ENCODE peak calls at places on chromosomes 1 and 21, in eight cellular contexts. One of them, this sample, is unnamed. For H3K4me1, the result is how much of the 10 kb centered on the place peaks cover.

GRCh38 chr21:30168086-30168485 is 1.5 kb upstream of the CLDN17 start:
- DNase-seq in breast epithelium: no peak
- DNase-seq in HCT116: no peak
- DNase-seq in adrenal gland: no peak
- DNase-seq in GM23248: no peak
- DNase-seq in uterus: no peak
- DNase-seq in transverse colon: no peak
- DNase-seq in aorta: no peak
- DNase-seq in this sample: no peak

GRCh38 chr1:186865861-186866260 is 37.1 kb downstream of the PLA2G4A start:
- DNase-seq in HCT116: no peak
- DNase-seq in uterus: no peak
- DNase-seq in GM23248: peak
- DNase-seq in breast epithelium: no peak
- DNase-seq in adrenal gland: no peak
- DNase-seq in transverse colon: no peak
- DNase-seq in aorta: no peak
- DNase-seq in this sample: no peak

GRCh38 chr1:30397576-30397975 is 325.8 kb downstream of the MATN1 start:
- DNase-seq in HCT116: no peak
- DNase-seq in transverse colon: no peak
- DNase-seq in breast epithelium: peak
- DNase-seq in uterus: no peak
- DNase-seq in aorta: peak
- DNase-seq in GM23248: no peak
- DNase-seq in adrenal gland: no peak
- DNase-seq in this sample: no peak

GRCh38 chr1:203915811-203916210 is 54.4 kb downstream of the SNRPE start:
- DNase-seq in HCT116: no peak
- DNase-seq in transverse colon: no peak
- DNase-seq in aorta: no peak
- DNase-seq in uterus: no peak
- DNase-seq in adrenal gland: no peak
- DNase-seq in breast epithelium: no peak
- DNase-seq in GM23248: peak
- DNase-seq in this sample: no peak

GRCh38 chr1:28160677-28161328 is 15.7 kb downstream of the PTAFR start:
- DNase-seq in aorta: peak
- DNase-seq in transverse colon: peak
- DNase-seq in GM23248: peak
- DNase-seq in uterus: no peak
- DNase-seq in HCT116: no peak
- DNase-seq in adrenal gland: peak
- DNase-seq in breast epithelium: no peak
- DNase-seq in this sample: peak

GRCh38 chr1:173297798-173298391 is 90.8 kb upstream of the TNFSF4 start:
- DNase-seq in adrenal gland: no peak
- DNase-seq in HCT116: no peak
- DNase-seq in uterus: no peak
- DNase-seq in transverse colon: no peak
- DNase-seq in GM23248: no peak
- DNase-seq in breast epithelium: no peak
- DNase-seq in aorta: no peak
- DNase-seq in this sample: no peak

GRCh38 chr1:38788285-38788684 is 71.3 kb downstream of the RRAGC start:
- DNase-seq in aorta: no peak
- DNase-seq in breast epithelium: no peak
- DNase-seq in transverse colon: no peak
- DNase-seq in uterus: no peak
- DNase-seq in HCT116: no peak
- DNase-seq in adrenal gland: no peak
- DNase-seq in GM23248: no peak
- DNase-seq in this sample: no peak

GRCh38 chr1:3272321-3273045 is 182.0 kb upstream of the ARHGEF16 start:
- DNase-seq in aorta: no peak
- DNase-seq in breast epithelium: no peak
- DNase-seq in GM23248: no peak
- DNase-seq in HCT116: no peak
- DNase-seq in uterus: no peak
- DNase-seq in transverse colon: no peak
- DNase-seq in adrenal gland: no peak
- DNase-seq in this sample: no peak

GRCh38 chr1:41317356-41317755 is 43.9 kb upstream of the FOXO6 start:
- DNase-seq in aorta: no peak
- DNase-seq in HCT116: no peak
- DNase-seq in GM23248: peak
- DNase-seq in breast epithelium: no peak
- DNase-seq in transverse colon: no peak
- DNase-seq in uterus: no peak
- DNase-seq in adrenal gland: no peak
- DNase-seq in this sample: no peak

GRCh38 chr1:218869276-218869675 is 304.4 kb upstream of the LYPLAL1 start:
- DNase-seq in breast epithelium: no peak
- DNase-seq in aorta: no peak
- DNase-seq in transverse colon: no peak
- DNase-seq in GM23248: no peak
- DNase-seq in HCT116: no peak
- DNase-seq in uterus: no peak
- DNase-seq in adrenal gland: no peak
- DNase-seq in this sample: no peak

GRCh38 chr1:9260086-9260766 is 25.7 kb downstream of the H6PD start:
- DNase-seq in uterus: no peak
- DNase-seq in GM23248: no peak
- DNase-seq in HCT116: no peak
- DNase-seq in aorta: no peak
- DNase-seq in transverse colon: no peak
- DNase-seq in adrenal gland: no peak
- DNase-seq in breast epithelium: no peak
- DNase-seq in this sample: no peak

GRCh38 chr1:111225717-111226400 is 1.7 kb upstream of the CHI3L2 start:
- DNase-seq in HCT116: no peak
- DNase-seq in uterus: no peak
- DNase-seq in adrenal gland: no peak
- DNase-seq in GM23248: no peak
- DNase-seq in transverse colon: no peak
- DNase-seq in aorta: no peak
- DNase-seq in breast epithelium: no peak
- DNase-seq in this sample: no peak

GRCh38 chr1:162536511-162536910 is 25.0 kb upstream of the UAP1 start:
- DNase-seq in aorta: no peak
- DNase-seq in uterus: no peak
- DNase-seq in HCT116: no peak
- DNase-seq in breast epithelium: no peak
- DNase-seq in adrenal gland: no peak
- DNase-seq in GM23248: peak
- DNase-seq in transverse colon: no peak
- DNase-seq in this sample: no peak

GRCh38 chr1:9352364-9353140 is 59.9 kb downstream of the SPSB1 start:
- DNase-seq in HCT116: no peak
- DNase-seq in GM23248: no peak
- DNase-seq in adrenal gland: no peak
- DNase-seq in aorta: no peak
- DNase-seq in breast epithelium: no peak
- DNase-seq in transverse colon: no peak
- DNase-seq in uterus: no peak
- DNase-seq in this sample: no peak

DNA sequence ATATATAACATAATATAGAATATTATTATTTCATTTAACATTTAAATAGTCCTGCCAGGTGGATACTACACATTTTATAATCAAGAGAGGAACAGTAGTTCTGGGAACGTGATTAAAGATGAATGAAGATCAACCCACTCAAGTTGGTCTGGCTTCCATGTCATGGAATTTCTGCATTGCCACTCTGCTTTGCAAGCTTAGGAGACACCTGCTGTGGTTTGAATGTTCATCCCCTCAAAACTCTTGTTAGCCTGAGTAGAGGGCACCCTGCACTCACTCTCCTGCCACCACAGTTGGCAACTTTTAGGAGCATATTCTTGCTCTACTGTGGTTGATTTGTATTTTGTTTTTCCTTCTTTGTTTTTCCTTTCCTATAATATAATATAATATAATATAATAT is 153.2 kb downstream of the GLUL start:
- DNase-seq in transverse colon: no peak
- DNase-seq in breast epithelium: no peak
- DNase-seq in adrenal gland: no peak
- DNase-seq in aorta: no peak
- DNase-seq in GM23248: no peak
- DNase-seq in HCT116: no peak
- DNase-seq in uterus: no peak
- DNase-seq in this sample: no peak
- H3K27ac ChIP-seq in transverse colon: no peak
- H3K27ac ChIP-seq in breast epithelium: no peak
- H3K27ac ChIP-seq in adrenal gland: no peak
- H3K27ac ChIP-seq in aorta: no peak
- H3K27ac ChIP-seq in GM23248: no peak
- H3K27ac ChIP-seq in HCT116: no peak
- H3K27ac ChIP-seq in uterus: no peak
- H3K27ac ChIP-seq in this sample: no peak

GRCh38 chr1:101238681-101239094 is 1.9 kb downstream of the S1PR1 start:
- DNase-seq in aorta: peak
- DNase-seq in GM23248: peak
- DNase-seq in transverse colon: peak
- DNase-seq in HCT116: peak
- DNase-seq in uterus: peak
- DNase-seq in adrenal gland: peak
- DNase-seq in breast epithelium: peak
- DNase-seq in this sample: peak

GRCh38 chr1:101239095-101240040 is 2.5 kb downstream of the S1PR1 start:
- DNase-seq in adrenal gland: no peak
- DNase-seq in transverse colon: no peak
- DNase-seq in aorta: no peak
- DNase-seq in HCT116: no peak
- DNase-seq in GM23248: no peak
- DNase-seq in uterus: no peak
- DNase-seq in breast epithelium: no peak
- DNase-seq in this sample: no peak

GRCh38 chr1:101242331-101243050 is 5.7 kb downstream of the S1PR1 start:
- DNase-seq in aorta: no peak
- DNase-seq in GM23248: no peak
- DNase-seq in adrenal gland: no peak
- DNase-seq in transverse colon: no peak
- DNase-seq in uterus: no peak
- DNase-seq in breast epithelium: no peak
- DNase-seq in HCT116: no peak
- DNase-seq in this sample: no peak

GRCh38 chr1:101240041-101240430 is 3.2 kb downstream of the S1PR1 start:
- DNase-seq in adrenal gland: peak
- DNase-seq in aorta: no peak
- DNase-seq in transverse colon: no peak
- DNase-seq in HCT116: no peak
- DNase-seq in breast epithelium: no peak
- DNase-seq in GM23248: no peak
- DNase-seq in uterus: no peak
- DNase-seq in this sample: peak

DNA sequence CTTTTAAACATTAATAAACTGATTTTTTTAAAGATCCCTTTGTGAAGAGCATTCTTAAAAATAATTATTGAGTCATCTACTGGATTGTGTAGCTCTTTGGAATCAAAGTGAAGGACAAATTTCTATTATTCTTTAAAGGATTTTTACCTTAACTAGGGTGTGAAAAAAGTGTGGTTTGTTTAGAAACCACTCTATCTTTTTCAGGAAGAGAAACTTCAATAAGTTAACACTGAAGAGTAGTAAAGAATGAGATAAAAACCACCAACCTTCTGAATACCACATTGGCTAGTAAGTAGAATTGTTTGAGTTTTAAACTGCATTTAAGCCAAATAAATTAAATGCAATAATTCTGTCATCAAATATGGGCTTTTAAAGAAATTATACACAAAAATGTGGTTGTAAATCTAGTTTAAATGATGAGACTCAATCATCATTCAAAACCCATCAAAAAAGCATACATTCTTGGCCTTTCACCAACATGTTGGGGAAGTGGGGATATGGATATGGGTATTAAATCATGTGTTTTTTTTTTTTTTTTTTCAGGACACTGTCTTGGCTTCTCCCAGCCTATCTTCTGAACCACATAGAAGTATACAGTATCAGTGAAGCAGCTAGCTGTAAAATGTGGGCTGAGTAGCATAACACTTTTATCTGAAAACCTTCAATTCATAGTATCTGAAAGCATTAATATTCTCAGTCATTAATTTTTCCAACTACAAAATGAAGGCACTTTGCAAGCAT is 4.8 kb downstream of the S1PR1 start:
- DNase-seq in adrenal gland: no peak
- DNase-seq in GM23248: no peak
- DNase-seq in aorta: no peak
- DNase-seq in transverse colon: no peak
- DNase-seq in uterus: no peak
- DNase-seq in HCT116: no peak
- DNase-seq in breast epithelium: no peak
- DNase-seq in this sample: no peak
- H3K4me3 ChIP-seq in adrenal gland: no peak
- H3K4me3 ChIP-seq in GM23248: no peak
- H3K4me3 ChIP-seq in aorta: no peak
- H3K4me3 ChIP-seq in transverse colon: no peak
- H3K4me3 ChIP-seq in uterus: no peak
- H3K4me3 ChIP-seq in HCT116: no peak
- H3K4me3 ChIP-seq in breast epithelium: peak
- H3K4me3 ChIP-seq in this sample: peak

GRCh38 chr1:35364732-35365131 is 96.2 kb downstream of the ZMYM4 start:
- DNase-seq in transverse colon: no peak
- DNase-seq in GM23248: no peak
- DNase-seq in HCT116: no peak
- DNase-seq in adrenal gland: no peak
- DNase-seq in uterus: no peak
- DNase-seq in aorta: no peak
- DNase-seq in breast epithelium: no peak
- DNase-seq in this sample: no peak

GRCh38 chr1:35359995-35360394 is 91.5 kb downstream of the ZMYM4 start:
- DNase-seq in breast epithelium: no peak
- DNase-seq in adrenal gland: no peak
- DNase-seq in transverse colon: no peak
- DNase-seq in aorta: no peak
- DNase-seq in HCT116: no peak
- DNase-seq in uterus: no peak
- DNase-seq in GM23248: no peak
- DNase-seq in this sample: no peak

DNA sequence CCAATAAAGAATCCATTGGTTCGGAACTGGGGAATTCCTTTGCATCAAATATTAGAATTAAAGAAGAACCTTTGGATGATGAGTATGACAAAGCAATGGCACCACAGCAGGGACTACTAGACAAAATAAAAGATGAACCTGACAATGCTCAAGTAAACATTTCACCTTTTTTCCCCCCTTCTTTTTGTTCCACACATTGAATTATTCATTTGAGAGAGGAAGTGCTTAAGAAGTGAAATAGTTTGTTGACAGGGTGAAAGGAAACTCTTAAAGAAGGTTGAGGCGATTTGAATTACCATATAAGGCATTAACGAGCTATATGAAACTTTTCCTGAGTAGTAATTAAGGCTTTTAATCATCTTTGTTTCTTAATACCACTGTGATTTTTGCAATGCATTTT is 93.1 kb downstream of the ZMYM4 start:
- DNase-seq in aorta: no peak
- DNase-seq in uterus: no peak
- DNase-seq in adrenal gland: no peak
- DNase-seq in HCT116: no peak
- DNase-seq in GM23248: no peak
- DNase-seq in transverse colon: no peak
- DNase-seq in breast epithelium: no peak
- DNase-seq in this sample: no peak
- H3K4me1 ChIP-seq in aorta: under half
- H3K4me1 ChIP-seq in uterus: under half
- H3K4me1 ChIP-seq in adrenal gland: under half
- H3K4me1 ChIP-seq in HCT116: under half
- H3K4me1 ChIP-seq in GM23248: under half
- H3K4me1 ChIP-seq in transverse colon: under half
- H3K4me1 ChIP-seq in breast epithelium: under half
- H3K4me1 ChIP-seq in this sample: under half

GRCh38 chr1:23718482-23718881 is 24.8 kb upstream of the ELOA start:
- DNase-seq in uterus: no peak
- DNase-seq in GM23248: peak
- DNase-seq in breast epithelium: no peak
- DNase-seq in transverse colon: no peak
- DNase-seq in aorta: no peak
- DNase-seq in adrenal gland: no peak
- DNase-seq in HCT116: peak
- DNase-seq in this sample: no peak
- H3K27ac ChIP-seq in uterus: no peak
- H3K27ac ChIP-seq in GM23248: no peak
- H3K27ac ChIP-seq in breast epithelium: no peak
- H3K27ac ChIP-seq in transverse colon: no peak
- H3K27ac ChIP-seq in aorta: no peak
- H3K27ac ChIP-seq in adrenal gland: no peak
- H3K27ac ChIP-seq in HCT116: no peak
- H3K27ac ChIP-seq in this sample: peak